ENCODE peak calls at places on chromosomes 13 and 19, in six cellular contexts. V is AG04450, H is neural crest cell, B is heart right ventricle, Y is right atrium auricular region, M is adrenal gland. W is an unnamed sample.

GRCh38 chr19:47711652-47712239 is 1.5 kb upstream of the EHD2 start:
- DNase-seq in H (no peak), V (no peak), M (no peak), B (no peak), Y (no peak), W (no peak)

GRCh38 chr13:95267662-95268369 is 33.4 kb downstream of the ABCC4 start:
- DNase-seq in B (no peak), H (no peak), M (no peak), Y (no peak), V (peak), W (no peak)

GRCh38 chr13:83618966-83619365 is 263.3 kb downstream of the SLITRK1 start:
- DNase-seq in M (no peak), B (no peak), H (no peak), V (no peak), Y (no peak), W (no peak)

GRCh38 chr13:62482351-62482750 is 1066.7 kb upstream of the PCDH20 start:
- DNase-seq in H (no peak), B (no peak), M (no peak), Y (no peak), V (no peak), W (no peak)

GRCh38 chr13:29902632-29903305 is 52.4 kb upstream of the UBL3 start:
- DNase-seq in M (no peak), H (no peak), V (no peak), B (no peak), Y (no peak), W (no peak)

GRCh38 chr13:108227651-108228272 is 9.6 kb downstream of the ABHD13 start:
- DNase-seq in H (peak), M (peak), B (peak), Y (no peak), V (no peak), W (no peak)

GRCh38 chr13:105918842-105919741 is 616.4 kb downstream of the EFNB2 start:
- DNase-seq in B (no peak), V (no peak), M (peak), Y (no peak), H (peak), W (no peak)

GRCh38 chr19:14408641-14409120 is 10.5 kb downstream of the DDX39A start:
- DNase-seq in B (no peak), Y (no peak), H (no peak), M (peak), V (no peak), W (no peak)

GRCh38 chr13:64723735-64724134 is 2506.4 kb downstream of the PCDH9 start:
- DNase-seq in B (no peak), V (peak), Y (no peak), H (no peak), M (no peak), W (no peak)

GRCh38 chr13:114110091-114110829 is 22.2 kb downstream of the RASA3 start:
- DNase-seq in M (no peak), Y (peak), B (no peak), H (no peak), V (no peak), W (no peak)

GRCh38 chr13:101986316-101986715 is 415.5 kb downstream of the FGF14 start:
- DNase-seq in M (no peak), B (no peak), Y (no peak), V (no peak), H (no peak), W (no peak)

DNA sequence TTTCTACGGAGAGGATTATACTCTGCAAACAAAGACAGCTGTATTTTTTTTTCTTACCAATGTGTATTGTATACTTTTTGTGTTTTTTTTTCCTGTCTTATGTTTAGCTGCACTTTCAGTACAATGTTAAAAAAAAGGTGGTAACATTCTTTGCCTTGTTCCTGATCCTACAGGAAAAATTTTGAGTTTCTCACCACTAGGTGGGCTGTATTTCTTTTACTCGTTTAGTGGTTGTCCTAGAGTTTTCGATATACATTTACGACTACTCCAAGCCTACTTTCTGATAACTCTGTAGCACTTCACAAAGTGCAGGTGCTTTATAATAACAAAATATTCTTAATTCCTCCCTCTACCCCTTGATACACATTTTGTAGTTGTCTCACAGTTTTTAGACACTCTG is 652.2 kb downstream of the UQCRFS1 start:
- DNase-seq in Y (no peak), M (no peak), H (no peak), V (no peak), B (no peak), W (no peak)
- TF ChIP-seq CTCF in Y (no peak), M (no peak), H (peak), V (no peak), B (no peak), W (peak)

GRCh38 chr19:10828981-10829821 is 6.8 kb downstream of the TMED1 start:
- DNase-seq in B (no peak), Y (no peak), M (no peak), H (no peak), V (no peak), W (no peak)
- TF ChIP-seq CTCF in B (no peak), Y (no peak), M (no peak), H (peak), V (peak), W (no peak)

GRCh38 chr19:5824791-5825577 is 14.5 kb downstream of the FUT6 start:
- DNase-seq in B (no peak), V (no peak), M (no peak), H (no peak), Y (no peak), W (no peak)

GRCh38 chr19:5822181-5822844 is 17.2 kb downstream of the FUT6 start:
- DNase-seq in M (no peak), B (no peak), Y (no peak), H (no peak), V (no peak), W (no peak)

GRCh38 chr19:5820785-5821184 is 15.9 kb downstream of the NRTN start:
- DNase-seq in B (no peak), Y (no peak), V (no peak), M (no peak), H (no peak), W (no peak)

GRCh38 chr19:5821521-5822180 is 16.8 kb downstream of the NRTN start:
- DNase-seq in Y (no peak), B (no peak), M (no peak), V (no peak), H (no peak), W (no peak)

GRCh38 chr19:5823579-5824281 is 15.8 kb downstream of the FUT6 start:
- DNase-seq in M (no peak), B (no peak), H (peak), V (no peak), Y (no peak), W (no peak)
- TF ChIP-seq CTCF in M (peak), B (no peak), H (peak), V (no peak), Y (no peak), W (peak)

GRCh38 chr19:13037161-13037560 is 41.9 kb downstream of the NFIX start:
- DNase-seq in H (no peak), M (no peak), V (no peak), B (no peak), Y (no peak), W (no peak)

GRCh38 chr19:13034636-13035035 is 39.4 kb downstream of the NFIX start:
- DNase-seq in H (no peak), B (no peak), V (no peak), Y (no peak), M (no peak), W (no peak)

GRCh38 chr19:13037718-13038117 is 42.4 kb downstream of the NFIX start:
- DNase-seq in V (no peak), B (no peak), Y (no peak), M (no peak), H (no peak), W (no peak)

GRCh38 chr19:13035820-13036365 is 40.6 kb downstream of the NFIX start:
- DNase-seq in V (no peak), H (no peak), B (no peak), M (no peak), Y (no peak), W (no peak)

GRCh38 chr19:13036366-13036976 is 41.2 kb downstream of the NFIX start:
- DNase-seq in Y (peak), B (no peak), M (no peak), H (no peak), V (no peak), W (no peak)
- TF ChIP-seq CTCF in Y (no peak), B (peak), M (no peak), H (no peak), V (no peak), W (no peak)

DNA sequence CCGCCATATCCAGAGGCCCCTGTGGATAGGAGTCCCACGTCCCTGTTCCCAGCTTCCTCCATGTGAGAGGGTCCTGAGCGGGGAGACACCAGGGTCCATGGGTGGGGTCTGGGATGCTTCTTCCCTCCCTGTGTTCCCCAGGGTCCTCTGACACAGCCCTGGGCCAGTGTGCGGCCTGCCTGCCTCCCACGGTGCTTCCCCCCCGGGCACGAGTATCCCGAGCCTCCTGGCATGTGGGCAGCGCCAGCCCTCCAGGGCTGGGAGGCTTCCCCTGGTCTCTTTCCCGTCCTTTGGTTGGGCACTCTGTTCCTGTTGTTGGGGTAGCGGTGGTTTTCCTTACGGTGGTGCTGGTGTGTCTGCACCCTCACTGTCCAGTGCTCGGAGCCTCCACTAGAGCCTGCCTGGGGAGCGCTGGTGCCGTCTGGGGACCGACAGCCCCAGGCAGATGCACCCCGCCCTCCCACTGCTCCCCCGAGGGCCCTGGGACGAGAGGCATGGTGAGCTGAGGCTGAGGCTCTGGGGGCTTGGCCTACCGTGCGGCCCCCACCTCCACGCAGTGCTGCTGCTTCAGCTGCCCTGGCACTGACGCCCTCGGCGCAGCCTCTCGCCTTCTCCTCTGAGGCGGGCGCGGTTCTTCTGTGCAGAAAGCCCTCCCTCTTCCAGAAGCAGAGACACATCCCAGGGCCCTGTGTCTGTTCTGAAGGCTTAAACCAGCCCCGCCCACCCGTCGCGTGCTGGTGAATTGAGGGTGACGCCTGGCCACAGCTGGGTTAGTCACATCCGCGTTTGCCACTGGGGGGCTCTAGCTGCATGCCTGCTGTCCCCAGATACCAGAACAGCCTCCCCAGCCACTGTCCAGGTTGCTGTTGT is 27.9 kb downstream of the PLEKHJ1 start:
- DNase-seq in Y (peak), V (no peak), M (no peak), H (no peak), B (peak), W (no peak)
- TF ChIP-seq CTCF in Y (no peak), V (peak), M (no peak), H (no peak), B (peak), W (no peak)

GRCh38 chr13:109500146-109500773 is 286.1 kb downstream of the IRS2 start:
- DNase-seq in Y (no peak), V (no peak), M (no peak), H (no peak), B (no peak), W (no peak)
- TF ChIP-seq CTCF in Y (no peak), V (peak), M (peak), H (peak), B (no peak), W (peak)

GRCh38 chr19:55146648-55147218 is 2.3 kb downstream of the TNNT1 start:
- DNase-seq in V (no peak), H (no peak), B (no peak), M (no peak), Y (no peak), W (no peak)
- TF ChIP-seq CTCF in V (no peak), H (no peak), B (no peak), M (no peak), Y (no peak), W (no peak)

DNA sequence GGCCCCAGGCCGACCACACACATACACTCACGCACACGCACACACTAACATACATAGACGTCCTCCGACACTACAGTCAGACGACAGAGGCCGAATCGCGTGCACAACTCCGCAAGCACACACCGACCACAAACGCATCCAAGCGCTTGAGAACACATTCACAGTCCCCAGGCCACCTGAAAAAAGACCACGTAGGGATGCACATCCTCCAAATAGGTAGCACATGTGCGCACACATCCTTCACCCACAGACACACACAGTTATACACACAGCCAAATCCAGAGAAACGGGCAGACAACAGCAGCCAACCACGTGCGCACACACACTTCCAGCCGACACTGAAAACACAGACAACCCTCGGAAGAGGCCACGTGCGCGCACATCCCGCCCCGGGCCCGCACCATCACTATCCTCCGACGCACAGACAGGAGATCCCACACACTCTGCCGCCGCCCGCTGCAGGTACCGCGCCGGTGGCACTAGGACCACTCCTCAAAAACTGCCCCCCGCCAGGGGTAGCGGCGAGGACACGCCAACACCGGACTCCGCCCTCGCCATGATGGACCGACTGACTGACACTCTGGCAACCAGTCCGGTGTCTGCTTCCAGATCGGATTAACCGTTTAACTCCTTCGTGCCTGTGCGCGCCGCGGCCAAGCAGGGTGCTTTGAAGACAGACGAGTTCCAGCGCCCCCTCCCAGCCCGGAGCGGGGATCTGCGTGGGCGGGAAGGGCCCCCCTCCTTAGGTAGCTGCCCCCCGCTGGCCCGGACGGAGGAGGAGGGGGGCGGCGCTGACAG is 493 bp upstream of the PDE4A start:
- DNase-seq in H (no peak), M (no peak), Y (no peak), V (no peak), B (no peak), W (no peak)
- TF ChIP-seq CTCF in H (no peak), M (no peak), Y (no peak), V (no peak), B (no peak), W (no peak)

GRCh38 chr19:39995794-39996193 is 1.1 kb upstream of the ZNF546 start:
- DNase-seq in H (no peak), M (no peak), V (no peak), B (no peak), Y (no peak), W (no peak)

GRCh38 chr19:39997595-39998216 is 846 bp downstream of the ZNF546 start:
- DNase-seq in H (no peak), V (no peak), B (no peak), Y (no peak), M (no peak), W (no peak)

GRCh38 chr19:39996811-39997594 is at the start of gene ZNF546:
- DNase-seq in H (peak), Y (peak), V (peak), M (peak), B (peak), W (peak)

GRCh38 chr19:39998511-39998910 is 1.7 kb downstream of the ZNF546 start:
- DNase-seq in M (no peak), Y (no peak), V (no peak), H (no peak), B (no peak), W (no peak)

GRCh38 chr19:39996218-39996810 is 546 bp upstream of the ZNF546 start:
- DNase-seq in Y (no peak), H (peak), V (peak), M (no peak), B (no peak), W (no peak)
- TF ChIP-seq CTCF in Y (no peak), H (no peak), V (no peak), M (no peak), B (no peak), W (no peak)

GRCh38 chr19:35557539-35558399 is 5.7 kb downstream of the ATP4A start:
- DNase-seq in B (peak), H (peak), V (no peak), M (peak), Y (no peak), W (peak)
- TF ChIP-seq CTCF in B (no peak), H (no peak), V (no peak), M (no peak), Y (no peak), W (peak)